ENCODE peak calls at places on chromosome 6, in nine cellular contexts. X is HT1080; T is epithelial cell of esophagus; I is CD14-positive monocyte; C is omental fat pad; G is left ventricle myocardium inferior; P is EH; B is activated CD4-positive, alpha-beta T cell treated with anti-CD3 and anti-CD28 coated beads, Interleukin-2, amount 50 U/mL, for 1 hour; D is ACHN. J is an unnamed sample.

GRCh38 chr6:1004885-1005635 is 306.8 kb upstream of the FOXQ1 start:
- DNase-seq in B (no peak), D (no peak), G (no peak), T (peak; percentile 22), P (no peak), I (no peak), X (peak; percentile 88), C (no peak), J (peak; percentile 64)

GRCh38 chr6:107108201-107108890 is 7.0 kb downstream of the BEND3 start:
- DNase-seq in I (no peak), B (no peak), X (no peak), T (peak; percentile 10), G (no peak), D (no peak), C (no peak), P (no peak), J (no peak)

GRCh38 chr6:37757381-37757780 is 59.7 kb upstream of the MDGA1 start:
- DNase-seq in C (no peak), D (no peak), P (no peak), X (no peak), B (no peak), T (peak; percentile 13), I (no peak), G (no peak), J (no peak)

GRCh38 chr6:79230149-79230548 is 4.3 kb downstream of the HMGN3 start:
- DNase-seq in T (peak; percentile 70), D (no peak), C (no peak), X (no peak), G (no peak), P (peak; percentile 4), I (no peak), B (no peak), J (no peak)

GRCh38 chr6:123940551-123940950 is 136.9 kb downstream of the NKAIN2 start:
- DNase-seq in P (no peak), T (peak; percentile 27), B (no peak), X (peak; percentile 32), I (no peak), C (no peak), G (no peak), D (no peak), J (no peak)

GRCh38 chr6:13479206-13479797 is 8.1 kb downstream of the GFOD1 start:
- DNase-seq in I (no peak), X (no peak), C (no peak), B (no peak), P (no peak), D (no peak), T (no peak), G (no peak), J (no peak)

GRCh38 chr6:163640641-163641040 is 226.1 kb downstream of the QKI start:
- DNase-seq in B (no peak), D (no peak), X (no peak), C (no peak), T (no peak), P (no peak), I (no peak), G (no peak), J (no peak)

GRCh38 chr6:53347250-53347920 is 1.4 kb downstream of the ELOVL5 start:
- DNase-seq in T (peak; percentile 72), C (no peak), X (peak; percentile 11), I (no peak), P (peak; percentile 48), G (no peak), B (no peak), D (no peak), J (peak; percentile 47)

GRCh38 chr6:16129623-16130243 is 847 bp downstream of the MYLIP start:
- DNase-seq in I (peak; percentile 49), T (peak; percentile 24), G (peak; percentile 26), X (peak; percentile 16), P (peak; percentile 11), C (no peak), D (peak; percentile 30), B (no peak), J (peak; percentile 29)

GRCh38 chr6:143236151-143236788 is 175.6 kb downstream of the AIG1 start:
- DNase-seq in G (no peak), X (peak; percentile 24), I (no peak), P (peak; percentile 72), T (no peak), C (no peak), B (no peak), D (no peak), J (no peak)

GRCh38 chr6:43093361-43094289 is 17.5 kb downstream of the PTK7 start:
- DNase-seq in C (no peak), X (peak; percentile 55), D (peak; percentile 87), P (peak; percentile 90), B (no peak), I (no peak), G (no peak), T (peak; percentile 50), J (peak; percentile 78)

GRCh38 chr6:73521351-73522254 is 771 bp upstream of the EEF1A1 start:
- DNase-seq in P (peak; percentile 87), I (no peak), X (no peak), G (peak; percentile 71), B (no peak), C (peak; percentile 43), D (peak; percentile 71), T (peak; percentile 76), J (peak; percentile 80)

GRCh38 chr6:133551847-133552331 is 310.7 kb downstream of the EYA4 start:
- DNase-seq in T (peak; percentile 57), C (no peak), D (peak; percentile 19), X (peak; percentile 92), P (peak; percentile 95), B (no peak), I (no peak), G (peak; percentile 28), J (peak; percentile 41)

GRCh38 chr6:35148167-35148741 is 7.1 kb upstream of the TCP11 start:
- DNase-seq in T (peak; percentile 36), G (no peak), I (no peak), X (peak; percentile 91), P (peak; percentile 78), D (no peak), C (no peak), B (no peak), J (peak; percentile 48)

GRCh38 chr6:75206338-75207210 is 721 bp upstream of the COL12A1 start:
- DNase-seq in D (peak; percentile 7), G (no peak), T (no peak), P (peak; percentile 71), I (no peak), B (no peak), X (no peak), C (no peak), J (no peak)